ENCODE peak calls at places on chromosomes 6 and 20, in five cellular contexts. D is A549, K is uterus, E is tibial nerve, H is esophagus squamous epithelium. U is an unnamed sample.

GRCh38 chr20:8018928-8019177 is 708 bp downstream of the TMX4 start:
- DNase-seq in D (no peak), H (no peak), K (no peak), E (no peak), U (no peak)

GRCh38 chr6:158372570-158372969 is 60.3 kb downstream of the TULP4 start:
- DNase-seq in H (no peak), K (no peak), E (no peak), D (no peak), U (no peak)

GRCh38 chr20:40275738-40276137 is 413.3 kb downstream of the MAFB start:
- DNase-seq in K (no peak), D (no peak), H (no peak), E (no peak), U (no peak)

GRCh38 chr20:3093861-3094361 is 9.4 kb upstream of the AVP start:
- DNase-seq in E (no peak), K (no peak), H (no peak), D (no peak), U (no peak)

GRCh38 chr6:53532942-53533341 is 12.0 kb downstream of the GCLC start:
- DNase-seq in E (no peak), H (no peak), D (no peak), K (no peak), U (no peak)

GRCh38 chr6:136914947-136915346 is 7.2 kb upstream of the SLC35D3 start:
- DNase-seq in H (no peak), E (no peak), K (no peak), D (no peak), U (no peak)

GRCh38 chr6:105459884-105460283 is 57.0 kb upstream of the PREP start:
- DNase-seq in H (no peak), K (no peak), E (no peak), D (peak), U (no peak)

GRCh38 chr6:48177786-48178185 is 66.8 kb upstream of the PTCHD4 start:
- DNase-seq in K (no peak), D (no peak), H (no peak), E (no peak), U (no peak)

GRCh38 chr6:109672827-109673226 is 18.2 kb downstream of the AK9 start:
- DNase-seq in K (no peak), E (no peak), D (no peak), H (no peak), U (no peak)

GRCh38 chr6:35341557-35341956 is 801 bp upstream of the PPARD start:
- DNase-seq in E (no peak), D (no peak), H (no peak), K (no peak), U (no peak)

GRCh38 chr6:169807699-169808607 is 56.5 kb downstream of the ERMARD start:
- DNase-seq in E (no peak), H (no peak), K (no peak), D (no peak), U (no peak)

GRCh38 chr20:41619360-41620115 is 1.4 kb upstream of the CHD6 start:
- DNase-seq in K (no peak), H (no peak), D (no peak), E (no peak), U (no peak)

GRCh38 chr6:148169701-148170100 is 172.9 kb upstream of the SASH1 start:
- DNase-seq in E (no peak), K (no peak), D (no peak), H (no peak), U (no peak)

GRCh38 chr6:138540468-138540867 is 41.2 kb upstream of the NHSL1 start:
- DNase-seq in E (no peak), D (no peak), K (no peak), H (no peak), U (no peak)

GRCh38 chr20:40339661-40340449 is 349.2 kb downstream of the MAFB start:
- DNase-seq in D (no peak), K (no peak), H (no peak), E (peak), U (no peak)

GRCh38 chr6:161369339-161369738 is 95.5 kb upstream of the AGPAT4 start:
- DNase-seq in D (peak), K (no peak), E (no peak), H (no peak), U (no peak)

GRCh38 chr6:105163186-105163585 is 16.6 kb downstream of the POPDC3 start:
- DNase-seq in H (no peak), D (no peak), E (no peak), K (no peak), U (no peak)

GRCh38 chr20:8722277-8722928 is 346.5 kb upstream of the PLCB4 start:
- DNase-seq in K (peak), E (peak), H (no peak), D (peak), U (no peak)

GRCh38 chr6:109527989-109528388 is 45.0 kb upstream of the ZBTB24 start:
- DNase-seq in E (no peak), H (no peak), D (peak), K (no peak), U (no peak)

GRCh38 chr6:118187568-118188164 is 280.6 kb downstream of the SLC35F1 start:
- DNase-seq in H (no peak), K (peak), D (no peak), E (no peak), U (no peak)

GRCh38 chr6:139257821-139258398 is 33.9 kb downstream of the TXLNB start:
- DNase-seq in K (no peak), D (no peak), H (no peak), E (no peak), U (no peak)

GRCh38 chr6:74343804-74344203 is 647.8 kb downstream of the CD109 start:
- DNase-seq in H (no peak), D (peak), E (no peak), K (no peak), U (no peak)

GRCh38 chr20:20491110-20491783 is 123.3 kb downstream of the INSM1 start:
- DNase-seq in H (no peak), E (no peak), D (no peak), K (no peak), U (no peak)

GRCh38 chr20:1341561-1342265 is 12.8 kb upstream of the SDCBP2 start:
- DNase-seq in D (no peak), H (no peak), E (no peak), K (no peak), U (no peak)

GRCh38 chr20:38034961-38035360 is 1.4 kb downstream of the RPRD1B start:
- DNase-seq in E (no peak), K (no peak), D (no peak), H (no peak), U (no peak)

GRCh38 chr20:62994850-62995249 is 11.9 kb downstream of the BHLHE23 start:
- DNase-seq in E (no peak), H (no peak), K (no peak), D (no peak), U (no peak)

GRCh38 chr20:62175711-62176110 is 7.1 kb upstream of the MTG2 start:
- DNase-seq in K (no peak), D (no peak), E (no peak), H (no peak), U (no peak)

GRCh38 chr6:168714547-168715260 is 273.7 kb downstream of the SMOC2 start:
- DNase-seq in K (no peak), H (no peak), D (no peak), E (no peak), U (no peak)

GRCh38 chr6:132063204-132063603 is 112.0 kb upstream of the CCN2 start:
- DNase-seq in H (no peak), K (no peak), E (no peak), D (no peak), U (no peak)
- TF ChIP-seq POLR2A in H (no peak), K (no peak), E (no peak), D (no peak), U (no peak)

GRCh38 chr6:33410050-33410710 is 634 bp upstream of the PHF1 start:
- DNase-seq in E (peak), H (peak), D (peak), K (peak), U (peak)
- TF ChIP-seq POLR2A in E (peak), H (peak), D (peak), K (peak), U (peak)

GRCh38 chr6:42142118-42142835 is at the start of gene C6orf132:
- DNase-seq in E (no peak), H (no peak), K (peak), D (no peak), U (peak)
- TF ChIP-seq POLR2A in E (no peak), H (no peak), K (peak), D (no peak), U (no peak)

GRCh38 chr20:46689082-46689753 is at the start of gene TP53RK:
- DNase-seq in K (peak), D (peak), E (peak), H (peak), U (peak)

GRCh38 chr20:46690219-46691111 is 1.2 kb upstream of the TP53RK start:
- DNase-seq in D (no peak), K (no peak), H (no peak), E (no peak), U (no peak)

GRCh38 chr20:46688151-46689081 is 828 bp downstream of the TP53RK start:
- DNase-seq in D (peak), H (no peak), K (no peak), E (peak), U (no peak)

GRCh38 chr20:46694484-46694883 is 5.2 kb upstream of the TP53RK start:
- DNase-seq in H (no peak), E (peak), K (no peak), D (peak), U (no peak)

DNA sequence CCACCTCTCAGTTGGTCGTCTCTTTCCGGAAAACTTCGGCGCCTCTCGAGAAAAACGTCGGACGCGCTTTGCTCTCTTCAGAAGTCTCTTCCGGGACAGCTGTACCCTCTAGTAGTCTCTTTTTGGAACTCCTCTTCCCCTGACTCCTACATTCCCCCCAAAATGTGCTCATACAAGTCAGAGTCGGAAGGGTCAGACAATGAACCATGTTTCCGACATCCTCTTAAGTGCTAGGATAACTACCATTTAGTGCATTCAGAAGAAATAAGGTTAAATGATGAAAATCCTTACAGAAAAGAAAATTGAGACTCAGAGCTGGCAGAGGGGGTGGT is 476 bp upstream of the TP53RK start:
- DNase-seq in H (no peak), D (no peak), K (no peak), E (no peak), U (no peak)
- TF ChIP-seq POLR2A in H (no peak), D (peak), K (no peak), E (no peak), U (no peak)

DNA sequence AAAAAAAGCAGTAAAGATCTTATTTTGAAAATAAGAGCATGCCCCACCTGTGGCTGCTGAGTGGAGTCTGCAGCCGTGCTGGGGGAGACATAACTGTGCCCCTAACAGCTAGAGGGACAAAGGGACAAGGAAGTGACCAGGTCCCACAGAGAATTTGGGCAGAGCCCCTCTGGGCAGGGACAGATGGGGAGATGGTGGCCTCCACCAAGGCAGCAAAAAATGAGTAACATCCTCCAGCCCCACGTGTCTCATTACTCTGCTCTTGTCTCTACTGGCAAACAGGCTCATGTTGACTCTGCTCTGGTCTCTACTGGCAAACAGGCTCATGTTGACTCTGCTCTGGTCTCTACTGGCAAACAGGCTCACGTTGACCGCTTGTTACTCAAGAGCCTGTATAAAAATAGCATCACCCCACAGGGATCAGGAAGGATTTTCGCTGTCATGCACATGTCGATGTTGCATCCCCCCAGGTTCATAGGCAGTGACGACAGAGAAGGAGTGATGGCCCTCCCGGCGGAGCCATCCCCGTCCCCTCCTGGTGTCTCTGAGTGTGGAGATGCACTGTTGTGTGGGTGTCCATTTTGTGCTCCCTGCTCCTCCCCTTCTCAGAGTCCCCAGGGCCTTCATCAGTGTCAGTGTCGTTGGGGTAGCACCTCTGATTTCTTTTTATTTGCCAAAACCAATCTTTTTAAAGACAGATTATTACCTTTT is 17.3 kb upstream of the PCMTD2 start:
- DNase-seq in D (no peak), H (no peak), K (no peak), E (no peak), U (no peak)
- TF ChIP-seq POLR2A in D (no peak), H (no peak), K (no peak), E (no peak), U (no peak)